ENCODE peak calls at places on chromosomes 7 and 10, in six cellular contexts. One of them, this sample, is unnamed.

GRCh38 chr10:122181901-122182799 is 88.9 kb upstream of the BTBD16 start:
- DNase-seq in spleen: peak; percentile 0
- DNase-seq in ovary: no peak
- DNase-seq in epithelial cell of prostate: no peak
- DNase-seq in CD4-positive, alpha-beta memory T cell: no peak
- DNase-seq in caudate nucleus: no peak
- DNase-seq in this sample: no peak

GRCh38 chr7:31059551-31059950 is 7.4 kb downstream of the ADCYAP1R1 start:
- DNase-seq in spleen: no peak
- DNase-seq in ovary: no peak
- DNase-seq in epithelial cell of prostate: no peak
- DNase-seq in CD4-positive, alpha-beta memory T cell: no peak
- DNase-seq in caudate nucleus: no peak
- DNase-seq in this sample: no peak

GRCh38 chr10:103816431-103816830 is 38.9 kb downstream of the SH3PXD2A start:
- DNase-seq in spleen: no peak
- DNase-seq in ovary: no peak
- DNase-seq in epithelial cell of prostate: no peak
- DNase-seq in CD4-positive, alpha-beta memory T cell: no peak
- DNase-seq in caudate nucleus: peak; percentile 5
- DNase-seq in this sample: no peak

GRCh38 chr7:99541212-99541611 is 10.7 kb downstream of the FAM200A start:
- DNase-seq in spleen: no peak
- DNase-seq in ovary: no peak
- DNase-seq in epithelial cell of prostate: no peak
- DNase-seq in CD4-positive, alpha-beta memory T cell: no peak
- DNase-seq in caudate nucleus: no peak
- DNase-seq in this sample: no peak

GRCh38 chr7:38448076-38448475 is 174.6 kb upstream of the TARP start:
- DNase-seq in spleen: no peak
- DNase-seq in ovary: no peak
- DNase-seq in epithelial cell of prostate: no peak
- DNase-seq in CD4-positive, alpha-beta memory T cell: no peak
- DNase-seq in caudate nucleus: no peak
- DNase-seq in this sample: no peak

GRCh38 chr10:45243261-45243660 is 72.1 kb downstream of the OR13A1 start:
- DNase-seq in spleen: no peak
- DNase-seq in ovary: no peak
- DNase-seq in epithelial cell of prostate: no peak
- DNase-seq in CD4-positive, alpha-beta memory T cell: no peak
- DNase-seq in caudate nucleus: no peak
- DNase-seq in this sample: no peak

GRCh38 chr7:3754488-3755365 is 453.7 kb downstream of the SDK1 start:
- DNase-seq in spleen: no peak
- DNase-seq in ovary: no peak
- DNase-seq in epithelial cell of prostate: no peak
- DNase-seq in CD4-positive, alpha-beta memory T cell: no peak
- DNase-seq in caudate nucleus: peak; percentile 81
- DNase-seq in this sample: no peak

GRCh38 chr10:128843972-128844371 is 623.1 kb upstream of the MGMT start:
- DNase-seq in spleen: no peak
- DNase-seq in ovary: no peak
- DNase-seq in epithelial cell of prostate: no peak
- DNase-seq in CD4-positive, alpha-beta memory T cell: no peak
- DNase-seq in caudate nucleus: no peak
- DNase-seq in this sample: no peak

GRCh38 chr7:102146989-102147388 is 139.7 kb upstream of the SH2B2 start:
- DNase-seq in spleen: no peak
- DNase-seq in ovary: peak; percentile 65
- DNase-seq in epithelial cell of prostate: no peak
- DNase-seq in CD4-positive, alpha-beta memory T cell: no peak
- DNase-seq in caudate nucleus: no peak
- DNase-seq in this sample: no peak

GRCh38 chr7:117085769-117086463 is 132.6 kb downstream of the ST7 start:
- DNase-seq in spleen: no peak
- DNase-seq in ovary: no peak
- DNase-seq in epithelial cell of prostate: peak; percentile 16
- DNase-seq in CD4-positive, alpha-beta memory T cell: no peak
- DNase-seq in caudate nucleus: no peak
- DNase-seq in this sample: no peak

GRCh38 chr7:87317691-87318245 is 27.7 kb upstream of the CROT start:
- DNase-seq in spleen: no peak
- DNase-seq in ovary: no peak
- DNase-seq in epithelial cell of prostate: peak; percentile 62
- DNase-seq in CD4-positive, alpha-beta memory T cell: no peak
- DNase-seq in caudate nucleus: no peak
- DNase-seq in this sample: no peak

GRCh38 chr7:158613481-158613880 is 25.9 kb upstream of the PTPRN2 start:
- DNase-seq in spleen: no peak
- DNase-seq in ovary: no peak
- DNase-seq in epithelial cell of prostate: no peak
- DNase-seq in CD4-positive, alpha-beta memory T cell: no peak
- DNase-seq in caudate nucleus: no peak
- DNase-seq in this sample: no peak

GRCh38 chr10:69179089-69179742 is 818 bp upstream of the SUPV3L1 start:
- DNase-seq in spleen: no peak
- DNase-seq in ovary: peak; percentile 7
- DNase-seq in epithelial cell of prostate: peak; percentile 14
- DNase-seq in CD4-positive, alpha-beta memory T cell: no peak
- DNase-seq in caudate nucleus: no peak
- DNase-seq in this sample: no peak

GRCh38 chr7:38669965-38670520 is 38.9 kb upstream of the AMPH start:
- DNase-seq in spleen: no peak
- DNase-seq in ovary: no peak
- DNase-seq in epithelial cell of prostate: no peak
- DNase-seq in CD4-positive, alpha-beta memory T cell: no peak
- DNase-seq in caudate nucleus: no peak
- DNase-seq in this sample: no peak

GRCh38 chr7:158317238-158318205 is 270.1 kb downstream of the PTPRN2 start:
- DNase-seq in spleen: peak; percentile 73
- DNase-seq in ovary: no peak
- DNase-seq in epithelial cell of prostate: no peak
- DNase-seq in CD4-positive, alpha-beta memory T cell: no peak
- DNase-seq in caudate nucleus: no peak
- DNase-seq in this sample: no peak

DNA sequence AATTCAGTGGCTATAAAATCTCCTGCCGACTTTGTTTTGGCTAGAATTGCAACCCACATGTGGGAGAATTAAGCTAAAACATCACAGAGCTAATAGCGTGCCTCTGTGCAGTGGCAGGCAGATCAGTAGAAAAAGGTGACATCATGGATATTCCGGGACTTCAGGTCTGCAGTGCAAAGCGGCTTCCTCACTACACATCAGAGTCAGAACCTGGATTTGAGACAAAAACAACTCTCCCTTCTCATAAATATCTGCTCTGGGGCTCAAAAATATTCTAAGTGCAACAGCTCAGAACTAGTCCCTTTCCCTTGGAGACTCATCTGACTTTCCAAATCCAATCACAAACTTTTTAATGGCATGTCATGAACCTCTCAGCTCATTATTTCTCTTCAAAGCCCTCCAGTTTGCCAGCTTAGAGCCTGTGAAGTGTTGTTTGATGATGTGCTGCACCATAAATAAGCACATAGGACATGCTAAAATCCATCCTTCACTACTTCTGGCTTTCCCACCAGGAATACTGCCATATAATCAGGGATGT is 337.1 kb downstream of the RNLS start:
- DNase-seq in spleen: no peak
- DNase-seq in ovary: peak; percentile 19
- DNase-seq in epithelial cell of prostate: no peak
- DNase-seq in CD4-positive, alpha-beta memory T cell: no peak
- DNase-seq in caudate nucleus: no peak
- DNase-seq in this sample: no peak
- H3K27ac ChIP-seq in spleen: no peak overlapping the region
- H3K27ac ChIP-seq in ovary: peak overlapping the region; percentile 16
- H3K27ac ChIP-seq in epithelial cell of prostate: no peak overlapping the region
- H3K27ac ChIP-seq in CD4-positive, alpha-beta memory T cell: no peak overlapping the region
- H3K27ac ChIP-seq in caudate nucleus: peak overlapping the region; percentile 13
- H3K27ac ChIP-seq in this sample: no peak overlapping the region

DNA sequence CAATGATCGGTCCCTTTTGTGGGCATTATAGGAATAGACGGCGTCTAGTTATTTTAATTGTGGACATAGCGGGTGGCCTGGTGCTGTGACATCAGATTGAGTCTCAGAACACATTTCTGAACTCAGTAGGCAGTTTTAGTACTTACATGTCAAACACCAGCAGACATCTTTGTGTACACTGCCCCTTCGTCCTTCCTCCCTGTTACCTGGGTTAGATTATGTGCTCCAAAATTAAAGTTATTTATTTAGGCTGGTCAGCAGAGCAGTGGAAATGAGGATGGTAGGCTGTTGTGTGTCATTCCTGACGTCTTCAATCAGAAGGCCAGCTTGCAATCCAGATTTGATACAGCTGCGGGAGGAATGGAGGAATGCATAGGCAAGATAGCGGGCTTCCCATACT is 3.7 kb downstream of the TCF7L2 start:
- DNase-seq in spleen: no peak
- DNase-seq in ovary: no peak
- DNase-seq in epithelial cell of prostate: no peak
- DNase-seq in CD4-positive, alpha-beta memory T cell: no peak
- DNase-seq in caudate nucleus: no peak
- DNase-seq in this sample: no peak
- H3K27ac ChIP-seq in spleen: peak overlapping the region; percentile 91
- H3K27ac ChIP-seq in ovary: no peak overlapping the region
- H3K27ac ChIP-seq in epithelial cell of prostate: peak overlapping the region; percentile 90
- H3K27ac ChIP-seq in CD4-positive, alpha-beta memory T cell: no peak overlapping the region
- H3K27ac ChIP-seq in caudate nucleus: no peak overlapping the region
- H3K27ac ChIP-seq in this sample: peak overlapping the region; percentile 91

GRCh38 chr10:121070671-121071070 is 219.5 kb downstream of the WDR11 start:
- DNase-seq in spleen: no peak
- DNase-seq in ovary: no peak
- DNase-seq in epithelial cell of prostate: no peak
- DNase-seq in CD4-positive, alpha-beta memory T cell: no peak
- DNase-seq in caudate nucleus: no peak
- DNase-seq in this sample: no peak
- H3K27ac ChIP-seq in spleen: no peak overlapping the region
- H3K27ac ChIP-seq in ovary: no peak overlapping the region
- H3K27ac ChIP-seq in epithelial cell of prostate: no peak overlapping the region
- H3K27ac ChIP-seq in CD4-positive, alpha-beta memory T cell: no peak overlapping the region
- H3K27ac ChIP-seq in caudate nucleus: no peak overlapping the region
- H3K27ac ChIP-seq in this sample: no peak overlapping the region

GRCh38 chr10:73907841-73908517 is 3.0 kb upstream of the PLAU start:
- DNase-seq in spleen: no peak
- DNase-seq in ovary: no peak
- DNase-seq in epithelial cell of prostate: no peak
- DNase-seq in CD4-positive, alpha-beta memory T cell: no peak
- DNase-seq in caudate nucleus: no peak
- DNase-seq in this sample: no peak
- H3K27ac ChIP-seq in spleen: peak overlapping the region; percentile 69
- H3K27ac ChIP-seq in ovary: no peak overlapping the region
- H3K27ac ChIP-seq in epithelial cell of prostate: peak overlapping the region; percentile 95
- H3K27ac ChIP-seq in CD4-positive, alpha-beta memory T cell: no peak overlapping the region
- H3K27ac ChIP-seq in caudate nucleus: no peak overlapping the region
- H3K27ac ChIP-seq in this sample: peak overlapping the region; percentile 76

DNA sequence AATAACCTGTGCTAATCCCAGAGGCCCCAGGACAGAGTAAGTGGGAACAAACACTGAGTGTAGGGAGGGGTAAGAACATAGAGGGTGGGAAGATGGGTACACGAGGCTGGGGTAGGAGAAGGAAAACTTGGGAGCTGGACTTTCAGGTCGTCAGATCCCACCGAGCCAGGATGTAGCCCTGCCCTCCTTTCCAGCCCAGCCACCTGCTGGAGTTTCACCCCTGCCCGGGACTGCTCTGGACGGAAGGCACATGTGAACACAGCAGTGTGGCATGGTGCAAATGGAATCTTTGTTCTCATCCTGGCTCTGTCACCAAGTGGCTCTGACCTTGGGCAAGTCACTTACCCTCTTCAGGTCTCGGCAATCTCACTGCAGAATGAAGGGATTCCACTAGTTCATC is 52.8 kb downstream of the PODXL start:
- DNase-seq in spleen: no peak
- DNase-seq in ovary: no peak
- DNase-seq in epithelial cell of prostate: no peak
- DNase-seq in CD4-positive, alpha-beta memory T cell: no peak
- DNase-seq in caudate nucleus: no peak
- DNase-seq in this sample: no peak
- H3K27ac ChIP-seq in spleen: peak overlapping the region; percentile 60
- H3K27ac ChIP-seq in ovary: peak overlapping the region; percentile 9
- H3K27ac ChIP-seq in epithelial cell of prostate: no peak overlapping the region
- H3K27ac ChIP-seq in CD4-positive, alpha-beta memory T cell: no peak overlapping the region
- H3K27ac ChIP-seq in caudate nucleus: peak overlapping the region; percentile 26
- H3K27ac ChIP-seq in this sample: peak overlapping the region; percentile 59

GRCh38 chr10:6907877-6908530 is 327.9 kb upstream of the PRKCQ start:
- DNase-seq in spleen: no peak
- DNase-seq in ovary: no peak
- DNase-seq in epithelial cell of prostate: no peak
- DNase-seq in CD4-positive, alpha-beta memory T cell: no peak
- DNase-seq in caudate nucleus: no peak
- DNase-seq in this sample: no peak

GRCh38 chr10:6915307-6915706 is 335.2 kb upstream of the PRKCQ start:
- DNase-seq in spleen: no peak
- DNase-seq in ovary: no peak
- DNase-seq in epithelial cell of prostate: no peak
- DNase-seq in CD4-positive, alpha-beta memory T cell: no peak
- DNase-seq in caudate nucleus: no peak
- DNase-seq in this sample: no peak

GRCh38 chr10:6912929-6913328 is 332.9 kb upstream of the PRKCQ start:
- DNase-seq in spleen: no peak
- DNase-seq in ovary: no peak
- DNase-seq in epithelial cell of prostate: no peak
- DNase-seq in CD4-positive, alpha-beta memory T cell: no peak
- DNase-seq in caudate nucleus: no peak
- DNase-seq in this sample: no peak

GRCh38 chr10:6912424-6912823 is 332.3 kb upstream of the PRKCQ start:
- DNase-seq in spleen: no peak
- DNase-seq in ovary: peak; percentile 30
- DNase-seq in epithelial cell of prostate: peak; percentile 86
- DNase-seq in CD4-positive, alpha-beta memory T cell: no peak
- DNase-seq in caudate nucleus: no peak
- DNase-seq in this sample: no peak

DNA sequence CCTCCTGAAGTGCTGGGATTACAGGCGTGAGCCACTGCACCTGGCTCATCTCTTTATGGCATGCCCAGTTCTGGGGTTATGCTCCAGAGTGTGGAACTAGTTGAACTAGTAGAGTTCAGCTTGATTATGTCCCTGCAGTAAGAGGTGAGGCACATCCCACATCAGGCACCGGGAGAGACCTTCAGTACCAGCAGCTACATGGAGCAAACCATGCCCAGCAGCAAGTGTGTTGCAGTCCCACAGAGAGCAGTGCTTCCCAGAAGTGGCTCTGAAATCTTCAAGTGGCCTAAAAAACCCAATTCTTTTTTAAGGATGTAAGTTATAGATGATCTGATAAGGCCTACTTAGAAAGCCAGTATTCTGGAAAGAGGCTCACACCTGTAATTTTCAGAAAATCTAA is 331.9 kb upstream of the PRKCQ start:
- DNase-seq in spleen: no peak
- DNase-seq in ovary: no peak
- DNase-seq in epithelial cell of prostate: no peak
- DNase-seq in CD4-positive, alpha-beta memory T cell: no peak
- DNase-seq in caudate nucleus: no peak
- DNase-seq in this sample: no peak
- H3K27ac ChIP-seq in spleen: no peak overlapping the region
- H3K27ac ChIP-seq in ovary: no peak overlapping the region
- H3K27ac ChIP-seq in epithelial cell of prostate: no peak overlapping the region
- H3K27ac ChIP-seq in CD4-positive, alpha-beta memory T cell: no peak overlapping the region
- H3K27ac ChIP-seq in caudate nucleus: no peak overlapping the region
- H3K27ac ChIP-seq in this sample: no peak overlapping the region